ENCODE peak calls at places on chromosomes 5 and 9, in eight cellular contexts. One of them, this sample, is unnamed.
A peak's percentile ranks its signal among the peaks of the same experiment; 100 is the strongest.

GRCh38 chr5:84437673-84438315 is 53.1 kb upstream of the EDIL3 start:
- DNase-seq in adrenal gland: no peak
- DNase-seq in Peyer's patch: no peak
- DNase-seq in IMR-90: peak; percentile 91
- DNase-seq in H1: no peak
- DNase-seq in heart left ventricle: no peak
- DNase-seq in breast epithelium: no peak
- DNase-seq in stomach: no peak
- DNase-seq in this sample: no peak

GRCh38 chr5:177972613-177973012 is 23.4 kb downstream of the PROP1 start:
- DNase-seq in adrenal gland: no peak
- DNase-seq in Peyer's patch: no peak
- DNase-seq in IMR-90: peak; percentile 7
- DNase-seq in H1: no peak
- DNase-seq in heart left ventricle: no peak
- DNase-seq in breast epithelium: no peak
- DNase-seq in stomach: no peak
- DNase-seq in this sample: no peak

GRCh38 chr9:81819859-81820546 is 108.2 kb upstream of the SPATA31D4 start:
- DNase-seq in adrenal gland: no peak
- DNase-seq in Peyer's patch: no peak
- DNase-seq in IMR-90: peak; percentile 35
- DNase-seq in H1: no peak
- DNase-seq in heart left ventricle: no peak
- DNase-seq in breast epithelium: no peak
- DNase-seq in stomach: no peak
- DNase-seq in this sample: no peak

GRCh38 chr5:96699186-96699820 is 37.1 kb downstream of the CAST start:
- DNase-seq in adrenal gland: no peak
- DNase-seq in Peyer's patch: no peak
- DNase-seq in IMR-90: peak; percentile 49
- DNase-seq in H1: no peak
- DNase-seq in heart left ventricle: no peak
- DNase-seq in breast epithelium: no peak
- DNase-seq in stomach: no peak
- DNase-seq in this sample: no peak

GRCh38 chr5:87453801-87454200 is 41.1 kb upstream of the CCNH start:
- DNase-seq in adrenal gland: no peak
- DNase-seq in Peyer's patch: no peak
- DNase-seq in IMR-90: no peak
- DNase-seq in H1: no peak
- DNase-seq in heart left ventricle: no peak
- DNase-seq in breast epithelium: no peak
- DNase-seq in stomach: no peak
- DNase-seq in this sample: no peak

GRCh38 chr5:3123763-3124157 is 372.3 kb upstream of the IRX2 start:
- DNase-seq in adrenal gland: no peak
- DNase-seq in Peyer's patch: no peak
- DNase-seq in IMR-90: no peak
- DNase-seq in H1: no peak
- DNase-seq in heart left ventricle: no peak
- DNase-seq in breast epithelium: no peak
- DNase-seq in stomach: no peak
- DNase-seq in this sample: no peak

GRCh38 chr9:20355022-20355421 is 267.3 kb downstream of the MLLT3 start:
- DNase-seq in adrenal gland: no peak
- DNase-seq in Peyer's patch: no peak
- DNase-seq in IMR-90: peak; percentile 92
- DNase-seq in H1: no peak
- DNase-seq in heart left ventricle: no peak
- DNase-seq in breast epithelium: no peak
- DNase-seq in stomach: no peak
- DNase-seq in this sample: no peak

GRCh38 chr5:151825445-151825844 is 53.7 kb downstream of the G3BP1 start:
- DNase-seq in adrenal gland: peak; percentile 61
- DNase-seq in Peyer's patch: peak; percentile 76
- DNase-seq in IMR-90: peak; percentile 69
- DNase-seq in H1: peak; percentile 13
- DNase-seq in heart left ventricle: peak; percentile 50
- DNase-seq in breast epithelium: no peak
- DNase-seq in stomach: peak; percentile 63
- DNase-seq in this sample: no peak

GRCh38 chr5:107470007-107470582 is 200.6 kb downstream of the EFNA5 start:
- DNase-seq in adrenal gland: no peak
- DNase-seq in Peyer's patch: no peak
- DNase-seq in IMR-90: peak; percentile 41
- DNase-seq in H1: no peak
- DNase-seq in heart left ventricle: no peak
- DNase-seq in breast epithelium: no peak
- DNase-seq in stomach: no peak
- DNase-seq in this sample: no peak

GRCh38 chr9:755454-756381 is 85.8 kb upstream of the DMRT1 start:
- DNase-seq in adrenal gland: peak; percentile 17
- DNase-seq in Peyer's patch: no peak
- DNase-seq in IMR-90: peak; percentile 92
- DNase-seq in H1: no peak
- DNase-seq in heart left ventricle: no peak
- DNase-seq in breast epithelium: no peak
- DNase-seq in stomach: no peak
- DNase-seq in this sample: no peak

GRCh38 chr5:168971100-168971499 is 329.8 kb downstream of the SLIT3 start:
- DNase-seq in adrenal gland: no peak
- DNase-seq in Peyer's patch: no peak
- DNase-seq in IMR-90: no peak
- DNase-seq in H1: no peak
- DNase-seq in heart left ventricle: no peak
- DNase-seq in breast epithelium: no peak
- DNase-seq in stomach: no peak
- DNase-seq in this sample: no peak

GRCh38 chr9:69758981-69759477 is 782 bp downstream of the PTAR1 start:
- DNase-seq in adrenal gland: no peak
- DNase-seq in Peyer's patch: no peak
- DNase-seq in IMR-90: no peak
- DNase-seq in H1: no peak
- DNase-seq in heart left ventricle: no peak
- DNase-seq in breast epithelium: no peak
- DNase-seq in stomach: no peak
- DNase-seq in this sample: no peak

GRCh38 chr9:91340395-91340794 is 21.3 kb downstream of the AUH start:
- DNase-seq in adrenal gland: no peak
- DNase-seq in Peyer's patch: no peak
- DNase-seq in IMR-90: no peak
- DNase-seq in H1: no peak
- DNase-seq in heart left ventricle: no peak
- DNase-seq in breast epithelium: no peak
- DNase-seq in stomach: no peak
- DNase-seq in this sample: no peak

GRCh38 chr9:112757940-112758339 is 7.4 kb downstream of the SNX30 start:
- DNase-seq in adrenal gland: no peak
- DNase-seq in Peyer's patch: no peak
- DNase-seq in IMR-90: no peak
- DNase-seq in H1: no peak
- DNase-seq in heart left ventricle: no peak
- DNase-seq in breast epithelium: no peak
- DNase-seq in stomach: no peak
- DNase-seq in this sample: no peak

GRCh38 chr5:127229185-127229889 is 61.3 kb upstream of the MEGF10 start:
- DNase-seq in adrenal gland: peak; percentile 42
- DNase-seq in Peyer's patch: peak; percentile 79
- DNase-seq in IMR-90: peak; percentile 6
- DNase-seq in H1: peak; percentile 13
- DNase-seq in heart left ventricle: peak; percentile 65
- DNase-seq in breast epithelium: peak; percentile 71
- DNase-seq in stomach: peak; percentile 61
- DNase-seq in this sample: peak; percentile 93

GRCh38 chr9:75604661-75605060 is 285.8 kb upstream of the PCSK5 start:
- DNase-seq in adrenal gland: no peak
- DNase-seq in Peyer's patch: no peak
- DNase-seq in IMR-90: no peak
- DNase-seq in H1: no peak
- DNase-seq in heart left ventricle: no peak
- DNase-seq in breast epithelium: no peak
- DNase-seq in stomach: no peak
- DNase-seq in this sample: no peak

GRCh38 chr5:137147346-137147745 is 351.8 kb downstream of the SPOCK1 start:
- DNase-seq in adrenal gland: no peak
- DNase-seq in Peyer's patch: no peak
- DNase-seq in IMR-90: no peak
- DNase-seq in H1: no peak
- DNase-seq in heart left ventricle: no peak
- DNase-seq in breast epithelium: no peak
- DNase-seq in stomach: no peak
- DNase-seq in this sample: no peak

GRCh38 chr9:132412089-132412488 is 2.1 kb downstream of the CFAP77 start:
- DNase-seq in adrenal gland: no peak
- DNase-seq in Peyer's patch: no peak
- DNase-seq in IMR-90: no peak
- DNase-seq in H1: no peak
- DNase-seq in heart left ventricle: no peak
- DNase-seq in breast epithelium: no peak
- DNase-seq in stomach: no peak
- DNase-seq in this sample: no peak

GRCh38 chr5:172712610-172713009 is 58.4 kb downstream of the DUSP1 start:
- DNase-seq in adrenal gland: no peak
- DNase-seq in Peyer's patch: no peak
- DNase-seq in IMR-90: no peak
- DNase-seq in H1: no peak
- DNase-seq in heart left ventricle: no peak
- DNase-seq in breast epithelium: no peak
- DNase-seq in stomach: no peak
- DNase-seq in this sample: peak; percentile 52

GRCh38 chr9:120688758-120689157 is 25.5 kb downstream of the MEGF9 start:
- DNase-seq in adrenal gland: no peak
- DNase-seq in Peyer's patch: no peak
- DNase-seq in IMR-90: no peak
- DNase-seq in H1: no peak
- DNase-seq in heart left ventricle: no peak
- DNase-seq in breast epithelium: no peak
- DNase-seq in stomach: no peak
- DNase-seq in this sample: no peak

GRCh38 chr9:87063883-87064282 is 116.6 kb upstream of the GAS1 start:
- DNase-seq in adrenal gland: peak; percentile 18
- DNase-seq in Peyer's patch: no peak
- DNase-seq in IMR-90: peak; percentile 64
- DNase-seq in H1: no peak
- DNase-seq in heart left ventricle: no peak
- DNase-seq in breast epithelium: no peak
- DNase-seq in stomach: no peak
- DNase-seq in this sample: no peak

GRCh38 chr9:89495824-89496555 is 1.9 kb downstream of the SEMA4D start:
- DNase-seq in adrenal gland: no peak
- DNase-seq in Peyer's patch: no peak
- DNase-seq in IMR-90: no peak
- DNase-seq in H1: no peak
- DNase-seq in heart left ventricle: no peak
- DNase-seq in breast epithelium: no peak
- DNase-seq in stomach: peak; percentile 24
- DNase-seq in this sample: no peak
- H3K4me3 ChIP-seq in adrenal gland: no peak overlapping the region
- H3K4me3 ChIP-seq in Peyer's patch: peak overlapping the region; percentile 98
- H3K4me3 ChIP-seq in IMR-90: no peak overlapping the region
- H3K4me3 ChIP-seq in H1: peak overlapping the region; percentile 55
- H3K4me3 ChIP-seq in heart left ventricle: peak overlapping the region; percentile 58
- H3K4me3 ChIP-seq in breast epithelium: peak overlapping the region; percentile 96
- H3K4me3 ChIP-seq in stomach: peak overlapping the region; percentile 97
- H3K4me3 ChIP-seq in this sample: peak overlapping the region; percentile 70

DNA sequence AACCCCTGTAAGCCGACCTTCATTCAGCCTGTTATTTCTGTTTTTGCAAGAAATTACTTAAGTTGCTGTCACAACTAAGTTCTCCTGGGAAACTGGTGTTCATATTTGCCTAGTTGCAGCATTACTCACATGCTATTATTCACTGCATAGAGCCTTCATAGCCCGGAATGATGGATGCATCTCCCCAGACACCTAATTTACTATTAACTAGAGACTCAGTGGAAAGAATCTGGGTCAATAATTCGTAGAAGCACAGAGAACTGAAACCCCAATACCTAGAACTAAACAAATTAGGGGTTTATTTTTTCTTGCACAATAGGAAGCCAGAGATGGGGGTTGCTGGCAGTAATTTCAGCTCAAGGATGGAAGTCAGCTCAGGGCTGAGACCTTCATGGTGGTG is 45.7 kb upstream of the FAM170A start:
- DNase-seq in adrenal gland: no peak
- DNase-seq in Peyer's patch: no peak
- DNase-seq in IMR-90: no peak
- DNase-seq in H1: no peak
- DNase-seq in heart left ventricle: no peak
- DNase-seq in breast epithelium: no peak
- DNase-seq in stomach: no peak
- DNase-seq in this sample: no peak
- H3K27me3 ChIP-seq in adrenal gland: no peaks in the 10 kb centered on the region
- H3K27me3 ChIP-seq in Peyer's patch: no peaks in the 10 kb centered on the region
- H3K27me3 ChIP-seq in IMR-90: no peaks in the 10 kb centered on the region
- H3K27me3 ChIP-seq in H1: no peaks in the 10 kb centered on the region
- H3K27me3 ChIP-seq in heart left ventricle: no peaks in the 10 kb centered on the region
- H3K27me3 ChIP-seq in breast epithelium: no peaks in the 10 kb centered on the region
- H3K27me3 ChIP-seq in stomach: no peaks in the 10 kb centered on the region
- H3K27me3 ChIP-seq in this sample: no peaks in the 10 kb centered on the region

DNA sequence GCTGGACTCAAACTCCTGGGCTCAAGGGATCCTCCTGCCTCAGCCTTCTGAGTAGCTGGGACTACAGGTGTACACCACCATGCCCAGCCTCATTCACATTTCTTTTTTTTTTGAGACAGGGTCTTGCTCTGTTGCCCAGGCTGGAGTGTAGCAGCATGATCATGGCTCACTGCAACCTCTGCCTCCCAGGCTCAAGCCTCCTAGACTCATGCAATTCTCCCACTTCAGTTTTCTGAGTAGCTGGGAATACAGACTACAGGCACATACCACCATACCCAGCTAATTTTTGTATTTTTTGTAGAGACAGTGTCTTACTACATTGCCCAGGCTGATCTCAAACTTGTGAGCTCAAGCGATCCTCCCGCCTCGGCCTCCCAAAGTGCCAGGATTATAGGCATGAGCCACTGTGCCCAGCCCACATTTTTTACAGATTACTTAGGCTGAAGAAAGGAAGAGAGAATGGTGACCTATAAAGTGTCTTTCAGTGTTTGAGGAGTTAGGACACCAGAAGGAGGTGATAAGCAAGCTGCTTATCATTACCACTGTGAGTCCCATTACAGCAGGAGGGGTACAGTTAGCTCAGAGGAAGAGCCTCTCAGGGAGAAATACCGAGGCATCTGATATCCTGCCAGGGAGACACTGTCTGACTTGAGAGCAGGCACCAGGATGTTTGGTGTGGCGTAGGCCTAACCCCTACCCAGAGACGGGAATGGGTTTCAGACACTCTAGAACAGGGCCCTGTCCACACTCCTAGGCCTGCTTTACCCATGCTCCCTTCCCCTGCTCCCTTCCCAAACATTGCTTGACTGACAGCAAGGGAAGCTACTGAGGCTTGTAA is 9.7 kb downstream of the FAXDC2 start:
- DNase-seq in adrenal gland: no peak
- DNase-seq in Peyer's patch: no peak
- DNase-seq in IMR-90: no peak
- DNase-seq in H1: no peak
- DNase-seq in heart left ventricle: no peak
- DNase-seq in breast epithelium: no peak
- DNase-seq in stomach: no peak
- DNase-seq in this sample: no peak
- TF ChIP-seq POLR2A in adrenal gland: no peak
- TF ChIP-seq POLR2A in Peyer's patch: no peak
- TF ChIP-seq POLR2A in IMR-90: no peak
- TF ChIP-seq POLR2A in H1: no peak
- TF ChIP-seq POLR2A in heart left ventricle: no peak
- TF ChIP-seq POLR2A in breast epithelium: no peak
- TF ChIP-seq POLR2A in stomach: no peak
- TF ChIP-seq POLR2A in this sample: no peak

GRCh38 chr9:134624827-134625181 is 16.8 kb upstream of the COL5A1 start:
- DNase-seq in adrenal gland: peak; percentile 60
- DNase-seq in Peyer's patch: peak; percentile 7
- DNase-seq in IMR-90: peak; percentile 87
- DNase-seq in H1: no peak
- DNase-seq in heart left ventricle: no peak
- DNase-seq in breast epithelium: peak; percentile 43
- DNase-seq in stomach: no peak
- DNase-seq in this sample: peak; percentile 20
- H3K4me3 ChIP-seq in adrenal gland: no peak overlapping the region
- H3K4me3 ChIP-seq in Peyer's patch: no peak overlapping the region
- H3K4me3 ChIP-seq in IMR-90: no peak overlapping the region
- H3K4me3 ChIP-seq in H1: no peak overlapping the region
- H3K4me3 ChIP-seq in heart left ventricle: no peak overlapping the region
- H3K4me3 ChIP-seq in breast epithelium: no peak overlapping the region
- H3K4me3 ChIP-seq in stomach: no peak overlapping the region
- H3K4me3 ChIP-seq in this sample: no peak overlapping the region